ENCODE peak calls at places on chromosomes 11 and 22, in five cellular contexts. G, D, I, H and P are unnamed samples.

GRCh38 chr22:22143448-22143847 is 101.1 kb upstream of the VPREB1 start:
- DNase-seq in G (no peak), H (no peak), I (no peak), D (no peak), P (no peak)

GRCh38 chr11:31109446-31109845 is 260.1 kb downstream of the DCDC1 start:
- DNase-seq in G (no peak), H (no peak), D (no peak), I (no peak), P (no peak)

GRCh38 chr11:27861706-27862430 is 161.6 kb upstream of the BDNF start:
- DNase-seq in I (no peak), G (no peak), H (no peak), D (no peak), P (no peak)

GRCh38 chr22:17098379-17098819 is 13.6 kb downstream of the IL17RA start:
- DNase-seq in I (no peak), H (peak; percentile 43), G (no peak), D (peak; percentile 65), P (peak; percentile 60)

GRCh38 chr22:48098243-48098935 is 1335.9 kb downstream of the TBC1D22A start:
- DNase-seq in H (no peak), G (no peak), D (no peak), I (no peak), P (peak; percentile 16)

GRCh38 chr11:88188251-88189030 is 13.2 kb upstream of the RAB38 start:
- DNase-seq in D (no peak), I (no peak), G (no peak), H (no peak), P (no peak)

GRCh38 chr11:94876222-94876621 is 97.1 kb downstream of the CWC15 start:
- DNase-seq in G (no peak), D (no peak), H (no peak), I (no peak), P (no peak)

GRCh38 chr11:2881076-2881973 is 4.2 kb downstream of the CDKN1C start:
- DNase-seq in D (no peak), I (no peak), H (no peak), G (no peak), P (no peak)

GRCh38 chr11:106397787-106398355 is 320.4 kb downstream of the AASDHPPT start:
- DNase-seq in H (no peak), I (no peak), D (no peak), G (no peak), P (no peak)

GRCh38 chr11:117186431-117186761 is 7.9 kb downstream of the SIDT2 start:
- DNase-seq in I (no peak), D (peak; percentile 20), G (peak; percentile 41), H (no peak), P (no peak)

GRCh38 chr11:86460461-86461404 is 86.0 kb downstream of the CCDC81 start:
- DNase-seq in G (no peak), D (no peak), I (no peak), H (no peak), P (no peak)

GRCh38 chr22:48253136-48253535 is 1490.7 kb downstream of the TBC1D22A start:
- DNase-seq in I (no peak), H (no peak), D (no peak), G (no peak), P (no peak)

GRCh38 chr11:75147875-75148263 is 3.0 kb upstream of the SLCO2B1 start:
- DNase-seq in D (peak; percentile 77), H (no peak), I (no peak), G (no peak), P (no peak)

GRCh38 chr11:19050281-19050680 is 10.2 kb downstream of the MRGPRX2 start:
- DNase-seq in I (no peak), G (no peak), D (no peak), H (no peak), P (no peak)

GRCh38 chr11:19027829-19028595 is 32.5 kb downstream of the MRGPRX2 start:
- DNase-seq in H (no peak), G (no peak), D (no peak), I (no peak), P (no peak)

GRCh38 chr11:118914178-118914918 is 11.4 kb downstream of the BCL9L start:
- DNase-seq in H (peak; percentile 95), D (no peak), I (no peak), G (peak; percentile 46), P (peak; percentile 86)

GRCh38 chr22:46813816-46814597 is 51.6 kb downstream of the TBC1D22A start:
- DNase-seq in H (no peak), I (no peak), D (no peak), G (no peak), P (no peak)

GRCh38 chr11:111719379-111719778 is 46.8 kb downstream of the PPP2R1B start:
- DNase-seq in I (no peak), G (no peak), D (no peak), H (no peak), P (no peak)

GRCh38 chr11:69593851-69594250 is 47.1 kb upstream of the CCND1 start:
- DNase-seq in I (no peak), D (no peak), G (no peak), H (no peak), P (no peak)

GRCh38 chr22:44703269-44703870 is 1.4 kb downstream of the PRR5 start:
- DNase-seq in H (peak; percentile 5), G (no peak), I (no peak), D (no peak), P (no peak)

GRCh38 chr22:20762233-20762796 is 11.6 kb upstream of the SERPIND1 start:
- DNase-seq in H (no peak), G (no peak), D (no peak), I (no peak), P (no peak)

GRCh38 chr11:20125927-20126326 is 34.3 kb downstream of the DBX1 start:
- DNase-seq in H (no peak), I (no peak), D (no peak), G (no peak), P (no peak)

GRCh38 chr22:37300551-37301017 is 18.3 kb downstream of the CYTH4 start:
- DNase-seq in D (no peak), I (no peak), H (peak; percentile 50), G (no peak), P (peak; percentile 54)

GRCh38 chr11:121241300-121242176 is 51.0 kb upstream of the SC5D start:
- DNase-seq in H (no peak), G (peak; percentile 38), I (no peak), D (no peak), P (no peak)

GRCh38 chr11:83008581-83008923 is 63.1 kb downstream of the RAB30 start:
- DNase-seq in G (no peak), D (no peak), H (no peak), I (no peak), P (no peak)

GRCh38 chr11:15010860-15011259 is 38.7 kb upstream of the CALCA start:
- DNase-seq in H (no peak), D (no peak), I (no peak), G (no peak), P (no peak)

GRCh38 chr22:46894851-46895640 is 132.6 kb downstream of the TBC1D22A start:
- DNase-seq in D (no peak), G (peak; percentile 13), H (no peak), I (no peak), P (no peak)

GRCh38 chr11:2799881-2800654 is 85.5 kb downstream of the CDKN1C start:
- DNase-seq in H (no peak), D (peak; percentile 36), G (peak; percentile 29), I (no peak), P (no peak)

GRCh38 chr11:73213196-73214143 is 4.6 kb upstream of the P2RY2 start:
- DNase-seq in D (peak; percentile 17), G (peak; percentile 34), H (no peak), I (no peak), P (no peak)

GRCh38 chr22:19984201-19984753 is 32.3 kb downstream of the ARVCF start:
- DNase-seq in G (peak; percentile 36), D (no peak), I (no peak), H (peak; percentile 16), P (no peak)

GRCh38 chr22:31233001-31233400 is 20.9 kb downstream of the LIMK2 start:
- DNase-seq in I (no peak), G (no peak), H (no peak), D (no peak), P (no peak)

DNA sequence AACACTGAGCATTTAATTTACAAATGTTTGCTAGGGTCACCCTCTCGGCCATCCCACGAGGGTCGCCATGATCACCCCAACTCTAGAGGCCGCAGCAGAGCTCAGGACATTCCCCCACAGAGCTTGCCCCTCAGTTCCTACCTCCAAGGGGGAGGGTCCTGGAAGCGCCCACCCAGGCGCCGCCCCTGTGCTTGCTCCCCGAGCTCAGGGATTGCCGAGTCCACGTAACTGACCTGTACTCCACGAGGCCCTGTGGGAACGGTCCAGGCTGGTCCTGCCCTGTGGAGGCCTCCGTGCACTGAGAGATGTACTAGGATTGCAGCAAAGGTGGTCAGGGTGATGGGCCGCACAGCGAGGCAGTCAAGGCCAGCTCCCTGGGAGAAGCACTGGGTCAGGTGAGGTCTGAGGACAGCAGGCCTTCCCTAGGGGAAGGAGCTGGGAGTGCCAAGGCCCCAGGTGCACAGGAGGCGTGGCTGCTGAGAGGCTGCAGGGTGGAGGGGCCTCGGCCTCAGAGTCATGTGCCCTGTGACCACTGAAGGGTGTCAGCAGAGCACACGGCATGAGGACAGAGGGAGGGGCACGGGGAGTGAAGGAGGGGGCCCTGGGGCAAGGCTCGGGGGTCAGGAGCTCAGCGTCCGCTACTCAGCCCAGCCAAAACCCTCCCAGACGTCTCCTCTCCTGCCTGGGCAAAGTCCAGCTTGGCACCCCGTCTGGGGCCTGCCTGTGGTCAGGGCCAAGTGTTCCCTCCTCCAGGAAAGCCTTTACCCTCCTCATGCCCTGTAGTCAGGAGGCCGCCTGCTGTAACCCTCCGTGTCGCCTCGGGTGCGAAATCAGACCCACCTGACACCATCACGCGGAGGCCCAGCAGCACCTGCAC is 2.4 kb upstream of the MIOX start:
- DNase-seq in G (no peak), D (no peak), H (peak; percentile 9), I (no peak), P (no peak)
- H3K4me3 ChIP-seq in G (no peak overlapping the region), D (no peak overlapping the region), H (no peak overlapping the region), I (no peak overlapping the region), P (no peak overlapping the region)

DNA sequence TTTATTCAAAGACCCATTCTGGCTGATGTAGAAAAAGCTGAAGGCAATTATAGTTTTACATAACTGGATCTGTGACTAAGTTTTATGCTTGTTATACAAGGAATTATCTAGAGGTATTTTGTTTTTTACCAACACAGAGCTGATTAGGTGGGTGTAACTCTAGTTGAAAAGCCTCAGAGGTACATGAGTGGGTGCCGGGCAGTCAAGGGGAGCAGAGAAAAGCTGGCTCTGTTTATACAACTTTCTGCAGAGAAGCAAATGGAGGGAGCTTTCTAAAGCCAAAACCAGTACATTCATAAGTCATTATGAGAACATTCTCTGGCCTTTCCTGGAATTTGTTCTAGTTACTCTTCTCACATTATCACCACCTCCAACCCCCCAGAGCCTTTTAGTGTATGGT is 29.4 kb downstream of the OR52K1 start:
- DNase-seq in I (no peak), G (peak; percentile 57), D (no peak), H (no peak), P (no peak)
- H3K27ac ChIP-seq in I (no peak overlapping the region), G (peak overlapping the region; percentile 33), D (no peak overlapping the region), H (no peak overlapping the region), P (no peak overlapping the region)

GRCh38 chr11:66707486-66707885 is 21.5 kb downstream of the SPTBN2 start:
- DNase-seq in D (no peak), I (no peak), H (no peak), G (no peak), P (no peak)
- H3K36me3 ChIP-seq in D (no peaks in the 10 kb centered on the region), I (peaks cover 72% of the 10 kb centered on the region), H (no peaks in the 10 kb centered on the region), G (no peaks in the 10 kb centered on the region), P (no peaks in the 10 kb centered on the region)

GRCh38 chr11:93737904-93738612 is 3.2 kb downstream of the TAF1D start:
- DNase-seq in H (no peak), G (no peak), I (no peak), D (no peak), P (no peak)
- H3K4me3 ChIP-seq in H (no peak overlapping the region), G (no peak overlapping the region), I (no peak overlapping the region), D (peak overlapping the region; percentile 84), P (peak overlapping the region; percentile 88)